ENCODE peak calls at places on chromosome 2, in four cellular contexts. U is ovary, L is activated T-cell treated with anti-CD3 and anti-CD28 coated beads for 1 hour, Z is heart right ventricle. E is an unnamed sample.

GRCh38 chr2:240205348-240205747 is 64.9 kb upstream of the OTOS start:
- DNase-seq in U (no peak), L (no peak), Z (no peak), E (peak)

GRCh38 chr2:73263540-73264331 is 20.5 kb downstream of the FBXO41 start:
- DNase-seq in U (no peak), L (no peak), Z (no peak), E (no peak)

GRCh38 chr2:85589982-85590791 is 5.4 kb upstream of the RNF181 start:
- DNase-seq in U (no peak), L (no peak), Z (peak), E (peak)

GRCh38 chr2:74052732-74053712 is 68.3 kb downstream of the TET3 start:
- DNase-seq in U (no peak), L (no peak), Z (no peak), E (no peak)

GRCh38 chr2:117940436-117940835 is 73.4 kb downstream of the CCDC93 start:
- DNase-seq in U (no peak), L (no peak), Z (no peak), E (no peak)

GRCh38 chr2:234952270-234953115 is 676 bp downstream of the SH3BP4 start:
- DNase-seq in U (no peak), L (no peak), Z (peak), E (no peak)

GRCh38 chr2:44079686-44080085 is 83.9 kb upstream of the LRPPRC start:
- DNase-seq in U (no peak), L (no peak), Z (no peak), E (no peak)

GRCh38 chr2:176130153-176130916 is 830 bp downstream of the HOXD8 start:
- DNase-seq in U (peak), L (no peak), Z (no peak), E (no peak)

GRCh38 chr2:223711596-223712326 is 109.6 kb upstream of the SCG2 start:
- DNase-seq in U (no peak), L (no peak), Z (no peak), E (no peak)

GRCh38 chr2:2456721-2457120 is 125.6 kb upstream of the MYT1L start:
- DNase-seq in U (no peak), L (no peak), Z (no peak), E (no peak)

GRCh38 chr2:230416061-230416721 is at the start of gene SP100:
- DNase-seq in U (peak), L (peak), Z (peak), E (peak)

E was measured in heart left ventricle.